ENCODE peak calls at places on chromosomes 7 and 10, in ten cellular contexts. S is colonic mucosa, Z is brain microvascular endothelial cell, I is fibroblast of lung, N is hepatocyte, R is tibial artery, M is esophagus squamous epithelium, H is transverse colon, W is endodermal cell, G is heart right ventricle. K is an unnamed sample.

GRCh38 chr7:6437251-6437650 is 10.5 kb downstream of the DAGLB start:
- DNase-seq in S (no peak), Z (no peak), I (no peak), N (no peak), R (no peak), M (no peak), H (no peak), W (no peak), G (no peak), K (no peak)

GRCh38 chr10:69801434-69802315 is at the start of gene COL13A1:
- DNase-seq in S (peak; percentile 41), Z (peak; percentile 55), I (peak; percentile 71), N (peak; percentile 64), R (peak; percentile 81), M (no peak), H (peak; percentile 27), W (peak; percentile 97), G (peak; percentile 37), K (no peak)

GRCh38 chr10:102408728-102409603 is 9.6 kb downstream of the PSD start:
- DNase-seq in S (no peak), Z (peak; percentile 17), I (peak; percentile 30), N (peak; percentile 84), R (no peak), M (no peak), H (peak; percentile 64), W (peak; percentile 78), G (peak; percentile 38), K (peak; percentile 47)

GRCh38 chr10:114681542-114681941 is 23.5 kb upstream of the ABLIM1 start:
- DNase-seq in S (no peak), Z (peak; percentile 51), I (no peak), N (no peak), R (no peak), M (no peak), H (no peak), W (no peak), G (peak; percentile 33), K (no peak)

GRCh38 chr7:23893942-23894890 is 184.2 kb downstream of the STK31 start:
- DNase-seq in S (no peak), Z (peak; percentile 32), I (no peak), N (no peak), R (no peak), M (no peak), H (no peak), W (no peak), G (no peak), K (no peak)

GRCh38 chr7:34389332-34390078 is 268.5 kb upstream of the NPSR1 start:
- DNase-seq in S (no peak), Z (no peak), I (no peak), N (no peak), R (no peak), M (no peak), H (no peak), W (peak; percentile 41), G (no peak), K (no peak)

GRCh38 chr7:43130347-43130746 is 17.9 kb downstream of the HECW1 start:
- DNase-seq in S (no peak), Z (no peak), I (no peak), N (no peak), R (no peak), M (no peak), H (no peak), W (no peak), G (no peak), K (no peak)

GRCh38 chr7:96118449-96119001 is 203.4 kb downstream of the SLC25A13 start:
- DNase-seq in S (no peak), Z (no peak), I (no peak), N (peak; percentile 48), R (no peak), M (no peak), H (no peak), W (peak; percentile 60), G (no peak), K (no peak)

GRCh38 chr10:78196964-78197363 is 163.3 kb downstream of the RPS24 start:
- DNase-seq in S (no peak), Z (peak; percentile 36), I (peak; percentile 78), N (peak; percentile 44), R (no peak), M (no peak), H (no peak), W (no peak), G (no peak), K (no peak)

GRCh38 chr7:131503639-131504038 is 52.8 kb downstream of the PODXL start:
- DNase-seq in S (no peak), Z (no peak), I (no peak), N (no peak), R (no peak), M (no peak), H (no peak), W (no peak), G (no peak), K (no peak)

GRCh38 chr7:21568762-21569161 is 25.9 kb downstream of the DNAH11 start:
- DNase-seq in S (no peak), Z (no peak), I (peak; percentile 17), N (peak; percentile 12), R (no peak), M (no peak), H (no peak), W (no peak), G (no peak), K (no peak)

GRCh38 chr10:16777473-16778370 is 39.5 kb downstream of the RSU1 start:
- DNase-seq in S (no peak), Z (peak; percentile 62), I (peak; percentile 70), N (peak; percentile 76), R (no peak), M (no peak), H (no peak), W (no peak), G (peak; percentile 69), K (peak; percentile 33)

GRCh38 chr10:7773845-7774801 is 13.7 kb downstream of the KIN start:
- DNase-seq in S (peak; percentile 64), Z (no peak), I (no peak), N (no peak), R (no peak), M (no peak), H (peak; percentile 52), W (no peak), G (peak; percentile 28), K (peak; percentile 91)

DNA sequence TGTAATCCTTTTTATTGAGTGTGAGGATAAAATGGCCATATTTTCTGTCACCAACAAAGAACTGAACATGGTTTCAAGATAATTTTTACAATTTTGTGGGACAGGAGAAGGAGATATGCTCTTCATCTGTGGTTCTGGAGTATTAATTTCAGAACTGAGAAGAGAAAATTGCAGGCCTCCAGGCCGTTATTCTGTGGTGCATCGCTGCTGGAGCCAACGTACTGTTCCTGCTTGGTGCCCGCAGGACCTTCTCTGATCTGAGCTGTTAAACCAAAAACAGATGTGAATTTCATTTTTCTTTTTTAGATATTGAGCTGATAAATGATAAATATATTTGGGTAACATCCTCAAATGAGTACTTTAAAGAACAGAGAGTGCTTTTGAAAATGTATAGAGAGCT is 63.9 kb downstream of the IKZF1 start:
- DNase-seq in S (no peak), Z (no peak), I (no peak), N (no peak), R (no peak), M (no peak), H (no peak), W (no peak), G (no peak), K (no peak)
- H3K27ac ChIP-seq in S (peak overlapping the region; percentile 5), Z (no peak overlapping the region), I (no peak overlapping the region), N (no peak overlapping the region), R (no peak overlapping the region), M (no peak overlapping the region), H (no peak overlapping the region), W (no peak overlapping the region), G (no peak overlapping the region), K (no peak overlapping the region)

DNA sequence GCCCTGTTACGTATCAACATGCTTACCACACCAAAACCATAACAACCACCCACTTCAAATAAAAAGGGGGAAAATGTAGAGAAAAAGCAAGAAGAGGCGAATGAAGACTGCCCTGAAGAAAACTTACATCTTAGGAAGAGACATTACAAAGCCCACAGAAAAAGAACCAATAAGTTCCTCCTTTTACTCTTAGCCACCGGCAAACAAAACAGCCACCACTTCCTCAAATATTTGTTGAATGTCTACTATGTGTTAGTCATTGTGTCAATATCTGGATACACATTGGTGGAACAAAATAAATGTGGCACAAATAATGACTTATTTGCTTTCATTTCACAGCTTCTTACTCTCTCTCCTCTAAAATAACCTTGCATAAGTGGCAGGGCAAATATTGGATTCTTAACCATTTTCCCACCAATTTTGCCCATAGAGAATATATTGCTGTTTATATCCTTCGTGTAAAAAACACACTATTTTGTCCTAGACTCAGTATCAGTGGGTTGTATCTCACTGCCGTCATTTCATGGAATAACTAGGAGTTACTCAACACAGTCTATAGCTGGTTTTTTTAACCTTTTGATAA is 106.8 kb downstream of the ANK3 start:
- DNase-seq in S (no peak), Z (peak; percentile 78), I (peak; percentile 25), N (peak; percentile 27), R (no peak), M (no peak), H (no peak), W (no peak), G (no peak), K (no peak)
- H3K4me3 ChIP-seq in S (no peak overlapping the region), Z (peak overlapping the region; percentile 29), I (no peak overlapping the region), N (no peak overlapping the region), R (no peak overlapping the region), M (no peak overlapping the region), H (no peak overlapping the region), W (no peak overlapping the region), G (no peak overlapping the region), K (no peak overlapping the region)

GRCh38 chr7:151888079-151888673 is 11.3 kb upstream of the PRKAG2 start:
- DNase-seq in S (no peak), Z (no peak), I (no peak), N (no peak), R (peak; percentile 32), M (no peak), H (no peak), W (peak; percentile 76), G (no peak), K (no peak)

GRCh38 chr7:151889406-151890354 is 12.8 kb upstream of the PRKAG2 start:
- DNase-seq in S (peak; percentile 13), Z (no peak), I (no peak), N (no peak), R (peak; percentile 45), M (no peak), H (no peak), W (peak; percentile 38), G (no peak), K (peak; percentile 31)

GRCh38 chr7:151886783-151887182 is 9.9 kb upstream of the PRKAG2 start:
- DNase-seq in S (no peak), Z (no peak), I (no peak), N (no peak), R (peak; percentile 53), M (no peak), H (no peak), W (no peak), G (no peak), K (no peak)

GRCh38 chr7:151890355-151891004 is 13.6 kb upstream of the PRKAG2 start:
- DNase-seq in S (no peak), Z (no peak), I (no peak), N (no peak), R (peak; percentile 33), M (no peak), H (no peak), W (peak; percentile 60), G (no peak), K (no peak)

GRCh38 chr7:151888716-151889115 is 11.8 kb upstream of the PRKAG2 start:
- DNase-seq in S (no peak), Z (no peak), I (no peak), N (no peak), R (peak; percentile 27), M (no peak), H (no peak), W (no peak), G (no peak), K (no peak)
- H3K27me3 ChIP-seq in S (no peaks in the 10 kb centered on the region), Z (peaks cover 21% of the 10 kb centered on the region), I (peaks cover 6% of the 10 kb centered on the region), N (peaks cover 3% of the 10 kb centered on the region), R (peaks cover 54% of the 10 kb centered on the region), M (no peaks in the 10 kb centered on the region), H (peaks cover 4% of the 10 kb centered on the region), W (peaks cover 20% of the 10 kb centered on the region), G (peaks cover 14% of the 10 kb centered on the region), K (no peaks in the 10 kb centered on the region)

GRCh38 chr7:80984619-80985018 is 65.8 kb upstream of the SEMA3C start:
- DNase-seq in S (no peak), Z (no peak), I (no peak), N (no peak), R (no peak), M (no peak), H (no peak), W (no peak), G (no peak), K (no peak)
- H3K27ac ChIP-seq in S (no peak overlapping the region), Z (no peak overlapping the region), I (no peak overlapping the region), N (no peak overlapping the region), R (no peak overlapping the region), M (no peak overlapping the region), H (no peak overlapping the region), W (no peak overlapping the region), G (no peak overlapping the region), K (no peak overlapping the region)

K was measured in right lobe of liver.